ENCODE peak calls at places on chromosomes 4 and X, in seven cellular contexts. G, Q, F, T, B, Y and J are unnamed samples.

GRCh38 chr4:84238247-84239090 is 260.6 kb downstream of the NKX6-1 start:
- DNase-seq in G (no peak), Q (peak), F (no peak), T (no peak), B (no peak), Y (no peak), J (peak)

GRCh38 chrX:17038277-17038676 is 91.8 kb downstream of the REPS2 start:
- DNase-seq in G (no peak), Q (no peak), F (no peak), T (no peak), B (no peak), Y (no peak), J (peak)

GRCh38 chrX:10634681-10635161 is 14.3 kb upstream of the MID1 start:
- DNase-seq in G (no peak), Q (peak), F (no peak), T (no peak), B (no peak), Y (peak), J (peak)

GRCh38 chr4:30837131-30837539 is 117.0 kb downstream of the PCDH7 start:
- DNase-seq in G (peak), Q (peak), F (no peak), T (no peak), B (no peak), Y (no peak), J (no peak)

GRCh38 chr4:41294445-41295062 is 37.8 kb downstream of the UCHL1 start:
- DNase-seq in G (no peak), Q (no peak), F (no peak), T (no peak), B (no peak), Y (no peak), J (no peak)

GRCh38 chr4:22463179-22463578 is 52.7 kb downstream of the ADGRA3 start:
- DNase-seq in G (no peak), Q (no peak), F (peak), T (peak), B (no peak), Y (no peak), J (no peak)

GRCh38 chr4:94939791-94940530 is 182.2 kb downstream of the BMPR1B start:
- DNase-seq in G (no peak), Q (peak), F (no peak), T (no peak), B (no peak), Y (no peak), J (peak)

GRCh38 chr4:147825451-147826287 is 93.8 kb downstream of the ARHGAP10 start:
- DNase-seq in G (no peak), Q (no peak), F (no peak), T (no peak), B (no peak), Y (no peak), J (no peak)

GRCh38 chr4:138311771-138312535 is 69.8 kb upstream of the SLC7A11 start:
- DNase-seq in G (no peak), Q (peak), F (no peak), T (no peak), B (no peak), Y (no peak), J (no peak)

GRCh38 chr4:36064147-36064546 is 180.2 kb downstream of the ARAP2 start:
- DNase-seq in G (no peak), Q (no peak), F (no peak), T (no peak), B (no peak), Y (no peak), J (no peak)

GRCh38 chrX:156008915-156009314 is 11.4 kb downstream of the IL9R start:
- DNase-seq in G (no peak), Q (no peak), F (no peak), T (no peak), B (no peak), Y (no peak), J (no peak)

GRCh38 chr4:26377352-26378311 is 56.8 kb downstream of the RBPJ start:
- DNase-seq in G (no peak), Q (no peak), F (no peak), T (no peak), B (no peak), Y (no peak), J (no peak)

GRCh38 chrX:102624105-102624504 is 24.8 kb downstream of the ARMCX5 start:
- DNase-seq in G (no peak), Q (no peak), F (no peak), T (no peak), B (no peak), Y (no peak), J (no peak)

GRCh38 chr4:168917150-168917779 is 92.8 kb downstream of the CBR4 start:
- DNase-seq in G (no peak), Q (peak), F (no peak), T (no peak), B (no peak), Y (peak), J (peak)

GRCh38 chr4:53959373-53959772 is 105.0 kb downstream of the CHIC2 start:
- DNase-seq in G (peak), Q (no peak), F (no peak), T (no peak), B (no peak), Y (no peak), J (no peak)

GRCh38 chr4:85474818-85475630 is at the start of gene ARHGAP24:
- DNase-seq in G (peak), Q (peak), F (peak), T (peak), B (no peak), Y (peak), J (peak)

GRCh38 chrX:38669425-38669824 is 108.1 kb downstream of the TSPAN7 start:
- DNase-seq in G (no peak), Q (no peak), F (no peak), T (no peak), B (no peak), Y (no peak), J (no peak)

GRCh38 chrX:63658920-63659319 is 126.1 kb downstream of the ARHGEF9 start:
- DNase-seq in G (no peak), Q (no peak), F (no peak), T (no peak), B (no peak), Y (no peak), J (no peak)

GRCh38 chr4:78517050-78517652 is 34.4 kb upstream of the ANXA3 start:
- DNase-seq in G (no peak), Q (peak), F (no peak), T (no peak), B (no peak), Y (peak), J (peak)